ENCODE peak calls at places on chromosomes 5 and 9, in five cellular contexts. B, W, M, A and N are unnamed samples. For H3K4me1 and H3K27me3, the result is how much of the 10 kb centered on the place peaks cover.

GRCh38 chr5:173623296-173623771 is 6.9 kb upstream of the BOD1 start:
- DNase-seq in B (peak), W (no peak), M (no peak), A (no peak), N (no peak)

GRCh38 chr9:36268007-36268427 is 9.8 kb upstream of the GNE start:
- DNase-seq in B (no peak), W (peak), M (no peak), A (no peak), N (no peak)

GRCh38 chr9:114112778-114113585 is 13.9 kb upstream of the KIF12 start:
- DNase-seq in B (peak), W (no peak), M (peak), A (peak), N (no peak)

GRCh38 chr5:43233946-43234345 is 41.9 kb downstream of the NIM1K start:
- DNase-seq in B (no peak), W (no peak), M (no peak), A (no peak), N (no peak)

GRCh38 chr9:129386812-129387177 is 208.7 kb upstream of the IER5L start:
- DNase-seq in B (no peak), W (no peak), M (no peak), A (no peak), N (no peak)

GRCh38 chr9:27865031-27865438 is 291.8 kb upstream of the C9orf72 start:
- DNase-seq in B (no peak), W (no peak), M (no peak), A (peak), N (no peak)

GRCh38 chr5:176743136-176743827 is 67.1 kb upstream of the UNC5A start:
- DNase-seq in B (peak), W (no peak), M (no peak), A (peak), N (peak)

GRCh38 chr9:93207326-93207814 is 23.4 kb downstream of the WNK2 start:
- DNase-seq in B (no peak), W (no peak), M (no peak), A (no peak), N (no peak)

GRCh38 chr9:15468113-15468512 is 42.7 kb downstream of the PSIP1 start:
- DNase-seq in B (no peak), W (no peak), M (no peak), A (no peak), N (no peak)

GRCh38 chr5:77761606-77762005 is 14.5 kb downstream of the TBCA start:
- DNase-seq in B (no peak), W (no peak), M (no peak), A (no peak), N (no peak)

GRCh38 chr5:67998709-67999251 is 216.8 kb upstream of the PIK3R1 start:
- DNase-seq in B (no peak), W (no peak), M (no peak), A (peak), N (no peak)

GRCh38 chr5:120614512-120614911 is 150.4 kb downstream of the PRR16 start:
- DNase-seq in B (no peak), W (no peak), M (no peak), A (no peak), N (no peak)

GRCh38 chr5:68848086-68848485 is 245.7 kb upstream of the SLC30A5 start:
- DNase-seq in B (no peak), W (peak), M (no peak), A (no peak), N (no peak)

GRCh38 chr9:101117091-101117490 is 88.6 kb downstream of the PLPPR1 start:
- DNase-seq in B (no peak), W (no peak), M (no peak), A (no peak), N (no peak)

GRCh38 chr5:39533749-39534148 is 109.0 kb upstream of the DAB2 start:
- DNase-seq in B (no peak), W (no peak), M (no peak), A (no peak), N (no peak)

GRCh38 chr5:83714780-83715179 is 5.9 kb downstream of the HAPLN1 start:
- DNase-seq in B (no peak), W (no peak), M (no peak), A (no peak), N (no peak)

GRCh38 chr9:35570709-35571108 is 34.4 kb upstream of the TESK1 start:
- DNase-seq in B (no peak), W (no peak), M (no peak), A (no peak), N (peak)

GRCh38 chr9:133045132-133045531 is 14.3 kb downstream of the GTF3C5 start:
- DNase-seq in B (no peak), W (no peak), M (no peak), A (no peak), N (no peak)

GRCh38 chr5:91229031-91229623 is 154.0 kb downstream of the ARRDC3 start:
- DNase-seq in B (no peak), W (no peak), M (no peak), A (no peak), N (no peak)

GRCh38 chr9:92609142-92609500 is 60.8 kb downstream of the IPPK start:
- DNase-seq in B (no peak), W (no peak), M (no peak), A (no peak), N (no peak)

GRCh38 chr9:35907732-35908483 is 1.4 kb upstream of the SPAAR start:
- DNase-seq in B (peak), W (peak), M (peak), A (peak), N (no peak)

GRCh38 chr9:80146466-80146865 is 574.7 kb downstream of the TLE4 start:
- DNase-seq in B (no peak), W (no peak), M (no peak), A (no peak), N (no peak)

GRCh38 chr5:116360008-116360853 is 214.4 kb downstream of the SEMA6A start:
- DNase-seq in B (peak), W (no peak), M (no peak), A (no peak), N (no peak)

GRCh38 chr5:169142264-169142970 is 158.5 kb downstream of the SLIT3 start:
- DNase-seq in B (no peak), W (no peak), M (peak), A (no peak), N (no peak)

GRCh38 chr5:175829718-175830585 is 41.4 kb upstream of the CPLX2 start:
- DNase-seq in B (no peak), W (no peak), M (no peak), A (no peak), N (no peak)

GRCh38 chr5:126003309-126003708 is 419.9 kb upstream of the GRAMD2B start:
- DNase-seq in B (peak), W (no peak), M (peak), A (no peak), N (no peak)

GRCh38 chr5:176151286-176151685 is 86.9 kb upstream of the SIMC1 start:
- DNase-seq in B (no peak), W (no peak), M (no peak), A (no peak), N (no peak)

GRCh38 chr9:34079181-34079580 is 30.5 kb upstream of the UBAP2 start:
- DNase-seq in B (no peak), W (peak), M (no peak), A (no peak), N (no peak)

GRCh38 chr5:72121052-72121451 is 13.8 kb downstream of the MAP1B start:
- DNase-seq in B (no peak), W (no peak), M (no peak), A (no peak), N (no peak)

GRCh38 chr5:124644138-124644537 is 102.3 kb downstream of the ZNF608 start:
- DNase-seq in B (no peak), W (no peak), M (no peak), A (no peak), N (no peak)

GRCh38 chr5:75361310-75361709 is 24.3 kb downstream of the HMGCR start:
- DNase-seq in B (no peak), W (no peak), M (peak), A (no peak), N (no peak)

GRCh38 chr5:95846554-95847260 is 24.2 kb upstream of the GLRX start:
- DNase-seq in B (peak), W (peak), M (peak), A (no peak), N (peak)

GRCh38 chr9:109417585-109418544 is 80.2 kb downstream of the PTPN3 start:
- DNase-seq in B (no peak), W (no peak), M (no peak), A (no peak), N (no peak)

GRCh38 chr9:97696025-97696822 is 916 bp downstream of the XPA start:
- DNase-seq in B (no peak), W (no peak), M (no peak), A (no peak), N (no peak)

GRCh38 chr5:86523718-86524117 is 94.0 kb upstream of the COX7C start:
- DNase-seq in B (no peak), W (no peak), M (no peak), A (no peak), N (no peak)

GRCh38 chr5:12272389-12272788 is 368.1 kb upstream of the CTNND2 start:
- DNase-seq in B (peak), W (no peak), M (no peak), A (no peak), N (no peak)

GRCh38 chr5:622946-623522 is 10.9 kb downstream of the CEP72 start:
- DNase-seq in B (no peak), W (no peak), M (no peak), A (no peak), N (no peak)

GRCh38 chr5:35815089-35815936 is 41.4 kb upstream of the IL7R start:
- DNase-seq in B (peak), W (no peak), M (no peak), A (no peak), N (no peak)

DNA sequence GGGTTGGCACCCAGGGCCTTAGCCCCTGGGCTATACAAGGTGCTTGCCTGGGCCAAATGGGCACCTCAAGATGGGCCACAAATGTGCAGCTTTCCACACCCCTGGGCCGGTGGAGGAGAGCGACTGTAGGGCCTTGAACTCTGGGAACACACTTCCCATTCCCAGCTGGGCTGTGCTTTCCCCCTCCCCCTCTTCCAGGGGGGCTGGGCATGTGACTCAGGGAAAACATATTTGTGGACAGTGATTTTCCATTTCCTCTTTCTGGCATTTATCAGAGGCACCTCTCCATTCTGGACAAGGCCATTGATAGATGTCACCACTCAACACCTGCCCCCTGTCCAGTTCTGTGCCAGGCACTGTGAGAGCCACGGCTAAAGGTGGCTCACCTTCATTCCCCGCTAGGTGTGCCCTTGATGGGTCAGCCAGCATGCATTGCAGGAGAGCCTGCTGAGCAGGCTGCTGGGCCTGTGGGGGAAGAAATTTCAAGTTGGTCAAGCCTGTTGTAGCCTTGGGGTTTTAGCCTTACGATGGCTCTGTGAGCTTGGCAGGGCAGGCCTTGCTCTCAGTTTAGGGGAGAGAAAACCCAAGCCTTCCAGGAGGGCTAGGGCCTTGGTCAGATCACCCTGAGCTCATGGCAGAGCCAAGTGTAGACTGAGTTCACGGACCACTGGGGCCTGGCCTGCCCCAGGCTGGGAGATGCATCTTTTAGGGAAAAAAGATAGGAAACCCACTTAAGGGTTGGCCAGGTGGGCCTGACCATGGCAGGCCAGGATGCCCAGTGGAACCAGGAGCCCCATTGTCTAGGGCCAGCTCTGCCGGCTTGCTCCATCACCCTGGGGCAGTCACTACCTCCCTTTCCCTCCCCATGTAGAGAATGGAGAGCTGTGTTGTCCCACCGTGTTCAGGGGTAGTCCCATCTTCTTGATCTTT is 113.9 kb downstream of the DAB2IP start:
- DNase-seq in B (peak), W (peak), M (peak), A (no peak), N (no peak)
- TF ChIP-seq CTCF in B (no peak), W (peak), M (no peak), A (no peak), N (no peak)

GRCh38 chr5:151223447-151224264 is at the start of gene CCDC69:
- DNase-seq in B (peak), W (no peak), M (peak), A (peak), N (peak)
- H3K4me1 ChIP-seq in B (under half), W (under half), M (half or more), A (under half), N (half or more)

DNA sequence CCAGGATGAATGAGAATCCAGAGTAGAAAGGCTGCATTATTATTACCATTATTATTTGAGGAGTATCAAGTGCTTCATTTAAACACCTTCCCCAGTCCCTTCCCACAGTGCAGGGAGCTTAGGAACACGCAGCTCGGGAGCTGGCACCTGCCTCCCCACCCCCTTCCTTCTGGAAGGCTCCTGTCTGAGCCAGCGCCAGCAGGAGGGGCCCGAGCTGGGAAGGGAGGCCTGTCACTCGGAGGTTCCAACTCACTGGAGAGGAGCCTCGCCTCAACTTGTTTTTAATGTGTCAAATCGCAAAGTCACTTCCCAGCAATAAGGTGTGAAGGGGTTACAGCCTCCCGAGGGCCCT is 156.4 kb upstream of the IRX4 start:
- DNase-seq in B (no peak), W (no peak), M (no peak), A (peak), N (no peak)
- H3K27me3 ChIP-seq in B (under half), W (half or more), M (under half), A (under half), N (under half)

DNA sequence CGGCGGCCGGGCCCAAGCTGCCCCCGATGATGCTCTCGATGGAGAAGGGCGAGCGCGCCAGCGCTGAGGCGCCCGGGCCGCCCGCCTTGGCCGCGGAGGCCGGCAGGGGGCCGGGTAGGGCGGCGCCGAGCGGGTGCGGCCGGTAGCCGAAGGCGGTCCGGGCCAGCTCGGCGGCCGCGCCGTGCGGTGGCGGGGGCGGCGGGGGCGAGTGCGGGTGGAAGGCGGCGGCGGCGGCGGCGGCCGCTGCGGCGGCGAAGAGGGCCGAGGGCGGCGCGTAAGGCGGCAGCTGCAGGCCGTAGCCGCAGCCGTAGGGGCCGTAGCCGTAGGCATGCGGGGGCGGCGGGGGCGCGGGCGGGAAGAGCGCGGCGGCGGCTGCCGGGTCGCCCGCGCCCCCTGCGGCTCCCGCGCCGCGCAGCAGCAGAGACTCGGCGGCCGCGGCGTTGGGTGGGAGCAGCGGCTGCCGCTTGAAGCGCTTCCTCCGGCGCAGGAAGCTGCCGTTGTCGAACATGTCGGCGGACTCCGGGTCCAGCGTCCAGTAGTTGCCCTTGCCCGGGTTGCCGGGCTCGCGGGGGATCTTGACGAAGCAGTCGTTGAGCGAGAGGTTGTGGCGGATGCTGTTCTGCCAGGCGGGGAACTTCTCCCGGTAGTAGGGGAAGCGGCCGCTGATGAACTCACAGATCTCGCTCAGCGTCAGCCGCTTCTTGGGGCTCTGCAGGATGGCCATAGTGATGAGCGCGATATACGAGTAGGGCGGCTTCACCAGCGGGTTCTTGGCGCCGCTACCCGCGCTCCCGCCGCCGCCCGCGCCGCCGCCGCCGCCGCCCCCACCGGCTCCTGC is 1.1 kb downstream of the FOXD1 start:
- DNase-seq in B (peak), W (peak), M (no peak), A (no peak), N (peak)
- TF ChIP-seq CTCF in B (no peak), W (no peak), M (no peak), A (no peak), N (no peak)

GRCh38 chr5:142012186-142012785 is 541 bp downstream of the GNPDA1 start:
- DNase-seq in B (peak), W (peak), M (peak), A (peak), N (peak)
- H3K4me1 ChIP-seq in B (under half), W (under half), M (under half), A (under half), N (half or more)

GRCh38 chr5:170581211-170581610 is 77.4 kb downstream of the KCNIP1 start:
- DNase-seq in B (no peak), W (no peak), M (no peak), A (no peak), N (no peak)

GRCh38 chr5:170573660-170574059 is 69.8 kb downstream of the KCNIP1 start:
- DNase-seq in B (no peak), W (no peak), M (no peak), A (no peak), N (no peak)

GRCh38 chr5:170579623-170580022 is 75.8 kb downstream of the KCNIP1 start:
- DNase-seq in B (no peak), W (no peak), M (no peak), A (no peak), N (no peak)

GRCh38 chr5:170573119-170573518 is 69.3 kb downstream of the KCNIP1 start:
- DNase-seq in B (no peak), W (no peak), M (no peak), A (no peak), N (no peak)

GRCh38 chr5:170576602-170577584 is 73.1 kb downstream of the KCNIP1 start:
- DNase-seq in B (no peak), W (no peak), M (no peak), A (no peak), N (no peak)
- H3K27me3 ChIP-seq in B (under half), W (under half), M (under half), A (under half), N (under half)

DNA sequence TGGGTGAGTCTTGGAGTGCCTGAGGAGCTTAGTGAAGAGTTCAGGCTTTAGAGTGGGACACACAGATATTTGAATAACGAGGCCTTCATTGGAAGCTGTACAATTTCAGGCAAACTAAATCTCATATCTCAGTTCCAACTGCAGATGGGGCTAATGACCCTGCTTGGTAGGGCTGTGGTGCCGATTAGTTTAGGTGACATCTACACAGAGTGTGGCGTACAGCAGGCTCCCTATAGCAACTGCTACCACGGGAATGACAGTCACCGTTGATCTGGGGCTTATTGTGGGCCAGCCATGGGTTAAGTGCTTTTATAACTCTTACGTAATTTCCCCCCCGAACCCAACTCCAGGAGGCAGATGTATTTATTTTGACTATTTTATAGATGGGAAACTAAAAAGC is 70.8 kb downstream of the FAT2 start:
- DNase-seq in B (no peak), W (no peak), M (no peak), A (no peak), N (no peak)
- TF ChIP-seq CTCF in B (peak), W (peak), M (no peak), A (no peak), N (no peak)

DNA sequence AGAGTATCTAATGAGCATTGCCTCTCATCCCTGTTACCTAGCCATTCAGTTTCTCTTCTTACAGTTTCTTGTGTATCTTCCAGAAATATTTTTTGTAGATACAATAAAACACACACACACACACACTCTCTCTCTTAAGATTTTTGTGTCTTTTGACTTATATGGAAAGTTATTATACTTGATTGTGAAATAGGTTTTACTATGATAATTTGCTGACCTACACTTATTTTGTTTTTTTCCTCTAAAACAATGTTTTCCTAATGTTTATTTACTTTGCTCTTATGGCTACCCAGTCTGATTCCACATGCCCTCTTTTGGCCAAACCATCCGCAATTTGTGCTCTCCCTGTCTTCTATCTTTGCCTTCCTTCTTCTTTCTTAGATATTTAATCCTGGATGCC is 25.3 kb downstream of the LRRTM2 start:
- DNase-seq in B (no peak), W (no peak), M (no peak), A (no peak), N (no peak)
- H3K4me1 ChIP-seq in B (under half), W (under half), M (half or more), A (under half), N (under half)